ENCODE peak calls at places on chromosomes 7 and 10, in nine cellular contexts. B, S, L, P, J, V, E, R and Y are unnamed samples.

GRCh38 chr7:107725138-107725740 is 18.7 kb upstream of the CBLL1 start:
- DNase-seq in B (peak), S (peak), L (peak), P (peak), J (peak), V (no peak), E (peak), R (peak), Y (no peak)

GRCh38 chr7:134870156-134870555 is 90.7 kb downstream of the CALD1 start:
- DNase-seq in B (no peak), S (no peak), L (no peak), P (no peak), J (no peak), V (no peak), E (no peak), R (no peak), Y (no peak)

GRCh38 chr10:43376828-43377227 is 5.4 kb downstream of the FXYD4 start:
- DNase-seq in B (no peak), S (no peak), L (no peak), P (no peak), J (no peak), V (no peak), E (no peak), R (no peak), Y (no peak)

GRCh38 chr7:132756482-132756990 is 180.3 kb upstream of the PLXNA4 start:
- DNase-seq in B (no peak), S (no peak), L (no peak), P (no peak), J (no peak), V (no peak), E (no peak), R (no peak), Y (no peak)

GRCh38 chr7:47778153-47778661 is 170.1 kb downstream of the PKD1L1 start:
- DNase-seq in B (no peak), S (no peak), L (peak), P (no peak), J (no peak), V (no peak), E (no peak), R (no peak), Y (no peak)

GRCh38 chr7:140655511-140656408 is 15.1 kb upstream of the DENND2A start:
- DNase-seq in B (no peak), S (no peak), L (no peak), P (no peak), J (no peak), V (no peak), E (no peak), R (no peak), Y (no peak)

GRCh38 chr7:5678295-5679046 is 103.0 kb downstream of the RNF216 start:
- DNase-seq in B (no peak), S (no peak), L (no peak), P (no peak), J (no peak), V (no peak), E (no peak), R (no peak), Y (no peak)

GRCh38 chr7:2517004-2517403 is 2.6 kb upstream of the LFNG start:
- DNase-seq in B (no peak), S (no peak), L (no peak), P (no peak), J (no peak), V (no peak), E (no peak), R (peak), Y (no peak)

GRCh38 chr7:98137826-98138151 is 31.1 kb downstream of the LMTK2 start:
- DNase-seq in B (no peak), S (no peak), L (no peak), P (no peak), J (peak), V (no peak), E (no peak), R (no peak), Y (no peak)

GRCh38 chr7:121313220-121313792 is 15.5 kb upstream of the WNT16 start:
- DNase-seq in B (no peak), S (no peak), L (no peak), P (no peak), J (no peak), V (no peak), E (no peak), R (no peak), Y (no peak)

GRCh38 chr10:18233775-18234174 is 93.6 kb downstream of the CACNB2 start:
- DNase-seq in B (peak), S (no peak), L (no peak), P (no peak), J (no peak), V (peak), E (peak), R (no peak), Y (no peak)

GRCh38 chr10:725786-726185 is 36.3 kb upstream of the DIP2C start:
- DNase-seq in B (no peak), S (no peak), L (no peak), P (no peak), J (no peak), V (no peak), E (no peak), R (peak), Y (no peak)

GRCh38 chr10:22285130-22285529 is 31.1 kb upstream of the COMMD3 start:
- DNase-seq in B (no peak), S (no peak), L (no peak), P (no peak), J (no peak), V (no peak), E (no peak), R (no peak), Y (peak)

GRCh38 chr7:34165466-34165865 is 260.1 kb downstream of the BMPER start:
- DNase-seq in B (no peak), S (no peak), L (no peak), P (no peak), J (no peak), V (no peak), E (no peak), R (peak), Y (no peak)

GRCh38 chr7:26705567-26705966 is 158.8 kb downstream of the SKAP2 start:
- DNase-seq in B (no peak), S (no peak), L (peak), P (peak), J (no peak), V (no peak), E (peak), R (peak), Y (peak)

GRCh38 chr7:12436896-12437535 is 33.4 kb upstream of the VWDE start:
- DNase-seq in B (no peak), S (no peak), L (peak), P (no peak), J (no peak), V (peak), E (no peak), R (no peak), Y (peak)

GRCh38 chr10:102118867-102119266 is 1.3 kb downstream of the LDB1 start:
- DNase-seq in B (no peak), S (no peak), L (peak), P (no peak), J (no peak), V (peak), E (peak), R (peak), Y (no peak)

GRCh38 chr10:58157076-58157766 is 110.5 kb downstream of the IPMK start:
- DNase-seq in B (no peak), S (no peak), L (peak), P (no peak), J (no peak), V (no peak), E (no peak), R (peak), Y (no peak)